ENCODE peak calls at places on chromosome 7, in nine cellular contexts. Z is GM23338, S is colonic mucosa, P is left ventricle myocardium inferior, W is tibial nerve, X is ovary, N is heart left ventricle, F is thoracic aorta, O is hepatocyte. K is an unnamed sample. For H3K4me1, the result is how much of the 10 kb centered on the place peaks cover.

GRCh38 chr7:27647052-27647451 is 15.6 kb downstream of the HIBADH start:
- DNase-seq in Z (no peak), S (no peak), P (no peak), W (no peak), X (no peak), N (no peak), F (no peak), O (no peak), K (no peak)

GRCh38 chr7:81415181-81415580 is 354.7 kb downstream of the HGF start:
- DNase-seq in Z (no peak), S (no peak), P (no peak), W (no peak), X (no peak), N (no peak), F (no peak), O (no peak), K (no peak)

GRCh38 chr7:67022501-67022900 is 25.9 kb downstream of the TYW1 start:
- DNase-seq in Z (no peak), S (no peak), P (no peak), W (no peak), X (no peak), N (no peak), F (no peak), O (no peak), K (no peak)

GRCh38 chr7:94655562-94655883 is 410 bp downstream of the SGCE start:
- DNase-seq in Z (peak), S (peak), P (no peak), W (no peak), X (peak), N (peak), F (no peak), O (peak), K (no peak)

GRCh38 chr7:48424731-48425130 is 253.5 kb downstream of the ABCA13 start:
- DNase-seq in Z (peak), S (no peak), P (no peak), W (no peak), X (no peak), N (no peak), F (no peak), O (peak), K (no peak)

GRCh38 chr7:96017877-96018276 is 245.5 kb downstream of the DYNC1I1 start:
- DNase-seq in Z (no peak), S (no peak), P (no peak), W (no peak), X (no peak), N (no peak), F (no peak), O (peak), K (no peak)

GRCh38 chr7:46286346-46286745 is 365.3 kb upstream of the IGFBP3 start:
- DNase-seq in Z (no peak), S (no peak), P (no peak), W (no peak), X (no peak), N (no peak), F (no peak), O (no peak), K (no peak)

GRCh38 chr7:99624487-99624886 is 7.7 kb downstream of the ZSCAN25 start:
- DNase-seq in Z (no peak), S (no peak), P (no peak), W (no peak), X (no peak), N (no peak), F (no peak), O (no peak), K (no peak)

GRCh38 chr7:152052772-152053171 is 27.3 kb downstream of the GALNT11 start:
- DNase-seq in Z (no peak), S (no peak), P (no peak), W (no peak), X (no peak), N (no peak), F (no peak), O (no peak), K (no peak)

GRCh38 chr7:44618045-44618444 is 11.6 kb downstream of the OGDH start:
- DNase-seq in Z (no peak), S (no peak), P (no peak), W (no peak), X (no peak), N (no peak), F (no peak), O (no peak), K (no peak)

GRCh38 chr7:141617280-141617679 is 66.1 kb downstream of the AGK start:
- DNase-seq in Z (no peak), S (no peak), P (no peak), W (no peak), X (no peak), N (no peak), F (no peak), O (no peak), K (no peak)

GRCh38 chr7:3065724-3066143 is 22.1 kb upstream of the CARD11 start:
- DNase-seq in Z (peak), S (peak), P (no peak), W (no peak), X (no peak), N (no peak), F (no peak), O (peak), K (no peak)

GRCh38 chr7:47337531-47337930 is 244.4 kb downstream of the TNS3 start:
- DNase-seq in Z (peak), S (no peak), P (peak), W (no peak), X (no peak), N (peak), F (no peak), O (no peak), K (no peak)

GRCh38 chr7:80481196-80481884 is 30.5 kb downstream of the GNAT3 start:
- DNase-seq in Z (peak), S (no peak), P (no peak), W (no peak), X (no peak), N (no peak), F (no peak), O (no peak), K (no peak)

GRCh38 chr7:134903073-134903790 is 83.1 kb upstream of the AGBL3 start:
- DNase-seq in Z (no peak), S (no peak), P (no peak), W (no peak), X (no peak), N (no peak), F (no peak), O (no peak), K (no peak)

GRCh38 chr7:134907000-134907399 is 79.3 kb upstream of the AGBL3 start:
- DNase-seq in Z (no peak), S (no peak), P (no peak), W (no peak), X (no peak), N (no peak), F (no peak), O (no peak), K (no peak)

GRCh38 chr7:134907639-134908038 is 78.7 kb upstream of the AGBL3 start:
- DNase-seq in Z (no peak), S (peak), P (no peak), W (no peak), X (no peak), N (no peak), F (no peak), O (no peak), K (no peak)

GRCh38 chr7:134908289-134908688 is 78.0 kb upstream of the AGBL3 start:
- DNase-seq in Z (no peak), S (no peak), P (no peak), W (no peak), X (no peak), N (no peak), F (no peak), O (no peak), K (no peak)

GRCh38 chr7:134905375-134905774 is 80.9 kb upstream of the AGBL3 start:
- DNase-seq in Z (no peak), S (peak), P (peak), W (peak), X (peak), N (peak), F (peak), O (peak), K (peak)
- TF ChIP-seq CTCF in Z (no peak), S (no peak), P (no peak), W (peak), X (no peak), N (peak), F (peak), O (peak), K (peak)

GRCh38 chr7:42093361-42093905 is 143.6 kb downstream of the GLI3 start:
- DNase-seq in Z (no peak), S (no peak), P (no peak), W (no peak), X (no peak), N (no peak), F (no peak), O (no peak), K (no peak)
- H3K4me3 ChIP-seq in Z (no peak), S (no peak), P (no peak), W (no peak), X (no peak), N (no peak), F (no peak), O (no peak), K (no peak)

DNA sequence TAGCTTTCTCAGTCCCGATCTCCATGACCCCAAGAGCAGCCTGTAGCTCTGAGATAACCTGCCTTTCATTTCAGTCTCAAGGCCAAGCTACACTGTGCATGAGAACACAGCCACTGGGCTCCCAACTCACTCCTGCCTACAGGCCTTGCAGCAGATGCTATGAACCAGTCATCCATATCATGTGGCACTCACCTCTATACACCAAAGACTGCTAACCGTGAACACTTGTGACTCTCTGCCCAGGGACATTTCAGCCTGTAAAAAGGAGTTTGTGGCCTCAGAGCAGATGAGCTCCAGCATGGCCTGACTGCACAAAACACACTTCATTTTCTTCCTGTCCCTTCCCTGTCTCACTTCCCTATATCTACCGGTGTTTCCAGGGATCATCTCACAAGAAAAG is 56.9 kb upstream of the NPY start:
- DNase-seq in Z (no peak), S (no peak), P (no peak), W (no peak), X (no peak), N (no peak), F (no peak), O (no peak), K (no peak)
- H3K4me1 ChIP-seq in Z (under half), S (under half), P (under half), W (under half), X (under half), N (under half), F (under half), O (under half), K (under half)

GRCh38 chr7:106179256-106179655 is 67.1 kb upstream of the SYPL1 start:
- DNase-seq in Z (no peak), S (no peak), P (no peak), W (no peak), X (no peak), N (no peak), F (no peak), O (no peak), K (no peak)

GRCh38 chr7:106177738-106178592 is 65.9 kb upstream of the SYPL1 start:
- DNase-seq in Z (no peak), S (no peak), P (peak), W (no peak), X (no peak), N (peak), F (no peak), O (no peak), K (peak)

GRCh38 chr7:106177295-106177690 is 65.2 kb upstream of the SYPL1 start:
- DNase-seq in Z (no peak), S (no peak), P (no peak), W (no peak), X (no peak), N (no peak), F (no peak), O (no peak), K (no peak)

GRCh38 chr7:106176414-106177294 is 64.5 kb upstream of the SYPL1 start:
- DNase-seq in Z (peak), S (peak), P (peak), W (peak), X (peak), N (peak), F (peak), O (peak), K (peak)

GRCh38 chr7:106178593-106179134 is 66.6 kb upstream of the SYPL1 start:
- DNase-seq in Z (no peak), S (no peak), P (no peak), W (no peak), X (no peak), N (no peak), F (no peak), O (peak), K (no peak)
- TF ChIP-seq CTCF in Z (peak), S (no peak), P (peak), W (no peak), X (no peak), N (peak), F (no peak), O (peak), K (peak)

GRCh38 chr7:130942211-130942964 is 208.4 kb upstream of the KLF14 start:
- DNase-seq in Z (no peak), S (peak), P (no peak), W (peak), X (peak), N (no peak), F (no peak), O (no peak), K (peak)

GRCh38 chr7:130940907-130941306 is 206.9 kb upstream of the KLF14 start:
- DNase-seq in Z (no peak), S (no peak), P (no peak), W (no peak), X (no peak), N (no peak), F (no peak), O (no peak), K (no peak)

GRCh38 chr7:130943336-130943901 is 209.4 kb upstream of the KLF14 start:
- DNase-seq in Z (no peak), S (no peak), P (no peak), W (no peak), X (no peak), N (no peak), F (no peak), O (no peak), K (no peak)

GRCh38 chr7:130940326-130940725 is 206.3 kb upstream of the KLF14 start:
- DNase-seq in Z (no peak), S (no peak), P (no peak), W (no peak), X (no peak), N (no peak), F (no peak), O (no peak), K (no peak)

GRCh38 chr7:130941322-130942210 is 207.6 kb upstream of the KLF14 start:
- DNase-seq in Z (no peak), S (peak), P (peak), W (no peak), X (peak), N (peak), F (no peak), O (peak), K (peak)
- H3K4me3 ChIP-seq in Z (no peak), S (peak), P (peak), W (peak), X (peak), N (peak), F (peak), O (no peak), K (peak)

GRCh38 chr7:15440482-15440881 is 121.3 kb downstream of the AGMO start:
- DNase-seq in Z (no peak), S (no peak), P (no peak), W (no peak), X (no peak), N (no peak), F (no peak), O (no peak), K (no peak)

GRCh38 chr7:15441915-15442314 is 119.9 kb downstream of the AGMO start:
- DNase-seq in Z (no peak), S (no peak), P (no peak), W (no peak), X (no peak), N (no peak), F (no peak), O (no peak), K (no peak)

GRCh38 chr7:15439853-15440252 is 122.0 kb downstream of the AGMO start:
- DNase-seq in Z (no peak), S (no peak), P (no peak), W (no peak), X (no peak), N (no peak), F (no peak), O (no peak), K (no peak)
- H3K4me1 ChIP-seq in Z (under half), S (under half), P (under half), W (under half), X (under half), N (under half), F (under half), O (under half), K (under half)

GRCh38 chr7:157762824-157763223 is 426.0 kb downstream of the DNAJB6 start:
- DNase-seq in Z (no peak), S (no peak), P (no peak), W (no peak), X (no peak), N (no peak), F (no peak), O (no peak), K (no peak)

GRCh38 chr7:157759246-157759805 is 422.5 kb downstream of the DNAJB6 start:
- DNase-seq in Z (no peak), S (no peak), P (no peak), W (no peak), X (no peak), N (no peak), F (no peak), O (no peak), K (no peak)

GRCh38 chr7:157758468-157759245 is 421.9 kb downstream of the DNAJB6 start:
- DNase-seq in Z (no peak), S (no peak), P (no peak), W (no peak), X (no peak), N (no peak), F (no peak), O (no peak), K (no peak)

GRCh38 chr7:157757776-157758467 is 421.1 kb downstream of the DNAJB6 start:
- DNase-seq in Z (no peak), S (no peak), P (no peak), W (no peak), X (no peak), N (no peak), F (no peak), O (no peak), K (no peak)

GRCh38 chr7:157760004-157760730 is 423.4 kb downstream of the DNAJB6 start:
- DNase-seq in Z (no peak), S (no peak), P (no peak), W (no peak), X (no peak), N (no peak), F (no peak), O (no peak), K (no peak)
- TF ChIP-seq CTCF in Z (peak), S (no peak), P (no peak), W (no peak), X (no peak), N (no peak), F (no peak), O (no peak), K (no peak)

GRCh38 chr7:4744391-4745264 is 30.8 kb upstream of the AP5Z1 start:
- DNase-seq in Z (peak), S (peak), P (peak), W (peak), X (peak), N (peak), F (peak), O (peak), K (peak)
- H3K4me3 ChIP-seq in Z (peak), S (peak), P (peak), W (peak), X (peak), N (no peak), F (peak), O (no peak), K (peak)

GRCh38 chr7:4807708-4808420 is 32.4 kb downstream of the AP5Z1 start:
- DNase-seq in Z (no peak), S (no peak), P (no peak), W (no peak), X (no peak), N (peak), F (no peak), O (no peak), K (no peak)

GRCh38 chr7:4808565-4808964 is 33.1 kb downstream of the AP5Z1 start:
- DNase-seq in Z (no peak), S (no peak), P (no peak), W (no peak), X (no peak), N (no peak), F (no peak), O (no peak), K (no peak)

GRCh38 chr7:4809691-4810090 is 34.3 kb downstream of the AP5Z1 start:
- DNase-seq in Z (no peak), S (no peak), P (no peak), W (no peak), X (no peak), N (no peak), F (no peak), O (no peak), K (no peak)

GRCh38 chr7:4806983-4807625 is 31.7 kb downstream of the AP5Z1 start:
- DNase-seq in Z (no peak), S (no peak), P (no peak), W (no peak), X (no peak), N (no peak), F (no peak), O (no peak), K (no peak)

DNA sequence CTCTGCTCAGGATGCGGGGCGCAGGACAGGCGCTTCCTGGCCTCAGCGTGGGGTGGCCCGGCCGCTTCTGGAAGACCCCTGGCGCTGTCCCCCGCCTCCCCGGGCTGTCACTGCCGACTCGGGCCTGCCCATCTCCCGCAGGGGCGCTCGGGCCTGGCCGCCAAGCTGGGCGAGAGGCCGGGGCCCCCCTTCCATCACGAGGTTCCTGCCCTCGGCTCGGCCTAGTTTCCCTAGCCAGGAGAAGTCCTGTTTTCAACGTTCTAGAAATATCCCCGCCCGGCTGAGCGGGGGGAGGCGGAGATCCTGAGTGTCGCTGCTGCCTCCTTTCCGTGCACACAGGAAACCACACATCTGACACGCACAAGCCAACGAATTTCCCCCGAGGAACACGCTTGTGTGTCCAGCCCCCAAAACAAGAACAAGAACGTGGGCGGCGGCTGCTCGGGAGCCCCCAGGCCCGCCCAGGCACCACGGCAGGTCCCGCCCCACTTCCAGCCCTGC is 33.7 kb downstream of the AP5Z1 start:
- DNase-seq in Z (no peak), S (no peak), P (no peak), W (no peak), X (no peak), N (peak), F (no peak), O (no peak), K (no peak)
- H3K4me1 ChIP-seq in Z (under half), S (under half), P (under half), W (under half), X (under half), N (under half), F (under half), O (under half), K (under half)